ENCODE peak calls at places on chromosomes 16 and 17, in six cellular contexts. One of them, this sample, is unnamed.

GRCh38 chr17:57482657-57483056 is 226.3 kb downstream of the MSI2 start:
- DNase-seq in K562: no peak
- DNase-seq in suprapubic skin: no peak
- DNase-seq in esophagus muscularis mucosa: no peak
- DNase-seq in A549: no peak
- DNase-seq in stomach: no peak
- DNase-seq in this sample: no peak

GRCh38 chr17:49365667-49366066 is 3.6 kb upstream of the ZNF652 start:
- DNase-seq in K562: peak
- DNase-seq in suprapubic skin: no peak
- DNase-seq in esophagus muscularis mucosa: no peak
- DNase-seq in A549: peak
- DNase-seq in stomach: no peak
- DNase-seq in this sample: no peak

GRCh38 chr16:54430491-54431030 is 144.0 kb upstream of the IRX3 start:
- DNase-seq in K562: no peak
- DNase-seq in suprapubic skin: no peak
- DNase-seq in esophagus muscularis mucosa: no peak
- DNase-seq in A549: no peak
- DNase-seq in stomach: no peak
- DNase-seq in this sample: no peak

GRCh38 chr16:24499193-24499814 is 40.1 kb upstream of the RBBP6 start:
- DNase-seq in K562: peak
- DNase-seq in suprapubic skin: no peak
- DNase-seq in esophagus muscularis mucosa: no peak
- DNase-seq in A549: peak
- DNase-seq in stomach: no peak
- DNase-seq in this sample: no peak

GRCh38 chr16:54422569-54422978 is 136.0 kb upstream of the IRX3 start:
- DNase-seq in K562: no peak
- DNase-seq in suprapubic skin: no peak
- DNase-seq in esophagus muscularis mucosa: no peak
- DNase-seq in A549: no peak
- DNase-seq in stomach: no peak
- DNase-seq in this sample: no peak

GRCh38 chr17:40351185-40352043 is 13.1 kb downstream of the GJD3 start:
- DNase-seq in K562: no peak
- DNase-seq in suprapubic skin: no peak
- DNase-seq in esophagus muscularis mucosa: no peak
- DNase-seq in A549: no peak
- DNase-seq in stomach: no peak
- DNase-seq in this sample: no peak

GRCh38 chr17:27888945-27889344 is 4.2 kb downstream of the LYRM9 start:
- DNase-seq in K562: no peak
- DNase-seq in suprapubic skin: no peak
- DNase-seq in esophagus muscularis mucosa: no peak
- DNase-seq in A549: no peak
- DNase-seq in stomach: peak
- DNase-seq in this sample: no peak

GRCh38 chr17:59435238-59435637 is 103.8 kb downstream of the YPEL2 start:
- DNase-seq in K562: no peak
- DNase-seq in suprapubic skin: no peak
- DNase-seq in esophagus muscularis mucosa: no peak
- DNase-seq in A549: no peak
- DNase-seq in stomach: no peak
- DNase-seq in this sample: no peak

GRCh38 chr16:85416267-85417109 is 196.6 kb upstream of the GSE1 start:
- DNase-seq in K562: peak
- DNase-seq in suprapubic skin: peak
- DNase-seq in esophagus muscularis mucosa: no peak
- DNase-seq in A549: peak
- DNase-seq in stomach: peak
- DNase-seq in this sample: no peak

GRCh38 chr16:26186221-26186620 is 494.5 kb downstream of the HS3ST4 start:
- DNase-seq in K562: no peak
- DNase-seq in suprapubic skin: no peak
- DNase-seq in esophagus muscularis mucosa: no peak
- DNase-seq in A549: no peak
- DNase-seq in stomach: no peak
- DNase-seq in this sample: no peak

GRCh38 chr16:10428433-10429168 is 42.7 kb downstream of the ATF7IP2 start:
- DNase-seq in K562: no peak
- DNase-seq in suprapubic skin: no peak
- DNase-seq in esophagus muscularis mucosa: no peak
- DNase-seq in A549: no peak
- DNase-seq in stomach: no peak
- DNase-seq in this sample: no peak

GRCh38 chr17:12365805-12366204 is 299.9 kb upstream of the MYOCD start:
- DNase-seq in K562: no peak
- DNase-seq in suprapubic skin: no peak
- DNase-seq in esophagus muscularis mucosa: peak
- DNase-seq in A549: peak
- DNase-seq in stomach: no peak
- DNase-seq in this sample: no peak

GRCh38 chr17:32103476-32104113 is 38.7 kb upstream of the RHOT1 start:
- DNase-seq in K562: no peak
- DNase-seq in suprapubic skin: no peak
- DNase-seq in esophagus muscularis mucosa: no peak
- DNase-seq in A549: no peak
- DNase-seq in stomach: peak
- DNase-seq in this sample: no peak

GRCh38 chr17:48543854-48544355 is 1.0 kb downstream of the HOXB2 start:
- DNase-seq in K562: no peak
- DNase-seq in suprapubic skin: no peak
- DNase-seq in esophagus muscularis mucosa: no peak
- DNase-seq in A549: no peak
- DNase-seq in stomach: no peak
- DNase-seq in this sample: no peak

GRCh38 chr16:83138976-83139690 is 512.4 kb downstream of the CDH13 start:
- DNase-seq in K562: no peak
- DNase-seq in suprapubic skin: no peak
- DNase-seq in esophagus muscularis mucosa: no peak
- DNase-seq in A549: no peak
- DNase-seq in stomach: no peak
- DNase-seq in this sample: no peak

GRCh38 chr16:67278773-67279295 is 498 bp upstream of the PLEKHG4 start:
- DNase-seq in K562: peak
- DNase-seq in suprapubic skin: no peak
- DNase-seq in esophagus muscularis mucosa: no peak
- DNase-seq in A549: peak
- DNase-seq in stomach: no peak
- DNase-seq in this sample: no peak

GRCh38 chr16:17830651-17831050 is 359.9 kb upstream of the XYLT1 start:
- DNase-seq in K562: no peak
- DNase-seq in suprapubic skin: no peak
- DNase-seq in esophagus muscularis mucosa: no peak
- DNase-seq in A549: no peak
- DNase-seq in stomach: no peak
- DNase-seq in this sample: no peak

GRCh38 chr17:226108-226772 is 44.8 kb upstream of the DOC2B start:
- DNase-seq in K562: no peak
- DNase-seq in suprapubic skin: peak
- DNase-seq in esophagus muscularis mucosa: no peak
- DNase-seq in A549: no peak
- DNase-seq in stomach: no peak
- DNase-seq in this sample: no peak

GRCh38 chr16:12971216-12971615 is 69.8 kb downstream of the SHISA9 start:
- DNase-seq in K562: peak
- DNase-seq in suprapubic skin: no peak
- DNase-seq in esophagus muscularis mucosa: no peak
- DNase-seq in A549: peak
- DNase-seq in stomach: peak
- DNase-seq in this sample: no peak

GRCh38 chr17:51165680-51166197 is 472 bp upstream of the NME2 start:
- DNase-seq in K562: peak
- DNase-seq in suprapubic skin: peak
- DNase-seq in esophagus muscularis mucosa: no peak
- DNase-seq in A549: no peak
- DNase-seq in stomach: peak
- DNase-seq in this sample: no peak

GRCh38 chr16:14303654-14304394 is 232.7 kb downstream of the MRTFB start:
- DNase-seq in K562: peak
- DNase-seq in suprapubic skin: no peak
- DNase-seq in esophagus muscularis mucosa: no peak
- DNase-seq in A549: no peak
- DNase-seq in stomach: no peak
- DNase-seq in this sample: no peak

GRCh38 chr17:29073045-29073444 is 30.1 kb downstream of the PIPOX start:
- DNase-seq in K562: no peak
- DNase-seq in suprapubic skin: no peak
- DNase-seq in esophagus muscularis mucosa: no peak
- DNase-seq in A549: no peak
- DNase-seq in stomach: no peak
- DNase-seq in this sample: no peak

GRCh38 chr17:21705021-21705601 is 12.8 kb downstream of the KCNJ18 start:
- DNase-seq in K562: no peak
- DNase-seq in suprapubic skin: peak
- DNase-seq in esophagus muscularis mucosa: no peak
- DNase-seq in A549: no peak
- DNase-seq in stomach: no peak
- DNase-seq in this sample: no peak

GRCh38 chr16:46928811-46929210 is 44.6 kb downstream of the GPT2 start:
- DNase-seq in K562: no peak
- DNase-seq in suprapubic skin: no peak
- DNase-seq in esophagus muscularis mucosa: no peak
- DNase-seq in A549: no peak
- DNase-seq in stomach: no peak
- DNase-seq in this sample: no peak

GRCh38 chr17:74272731-74273201 is 1.3 kb upstream of the DNAI2 start:
- DNase-seq in K562: no peak
- DNase-seq in suprapubic skin: no peak
- DNase-seq in esophagus muscularis mucosa: no peak
- DNase-seq in A549: no peak
- DNase-seq in stomach: no peak
- DNase-seq in this sample: no peak

GRCh38 chr17:74276051-74276476 is 2.0 kb downstream of the DNAI2 start:
- DNase-seq in K562: no peak
- DNase-seq in suprapubic skin: no peak
- DNase-seq in esophagus muscularis mucosa: no peak
- DNase-seq in A549: no peak
- DNase-seq in stomach: no peak
- DNase-seq in this sample: peak

GRCh38 chr17:74274060-74274702 is at the start of gene DNAI2:
- DNase-seq in K562: no peak
- DNase-seq in suprapubic skin: no peak
- DNase-seq in esophagus muscularis mucosa: no peak
- DNase-seq in A549: no peak
- DNase-seq in stomach: no peak
- DNase-seq in this sample: no peak

GRCh38 chr17:74276561-74277009 is 2.6 kb downstream of the DNAI2 start:
- DNase-seq in K562: no peak
- DNase-seq in suprapubic skin: no peak
- DNase-seq in esophagus muscularis mucosa: no peak
- DNase-seq in A549: no peak
- DNase-seq in stomach: no peak
- DNase-seq in this sample: peak

DNA sequence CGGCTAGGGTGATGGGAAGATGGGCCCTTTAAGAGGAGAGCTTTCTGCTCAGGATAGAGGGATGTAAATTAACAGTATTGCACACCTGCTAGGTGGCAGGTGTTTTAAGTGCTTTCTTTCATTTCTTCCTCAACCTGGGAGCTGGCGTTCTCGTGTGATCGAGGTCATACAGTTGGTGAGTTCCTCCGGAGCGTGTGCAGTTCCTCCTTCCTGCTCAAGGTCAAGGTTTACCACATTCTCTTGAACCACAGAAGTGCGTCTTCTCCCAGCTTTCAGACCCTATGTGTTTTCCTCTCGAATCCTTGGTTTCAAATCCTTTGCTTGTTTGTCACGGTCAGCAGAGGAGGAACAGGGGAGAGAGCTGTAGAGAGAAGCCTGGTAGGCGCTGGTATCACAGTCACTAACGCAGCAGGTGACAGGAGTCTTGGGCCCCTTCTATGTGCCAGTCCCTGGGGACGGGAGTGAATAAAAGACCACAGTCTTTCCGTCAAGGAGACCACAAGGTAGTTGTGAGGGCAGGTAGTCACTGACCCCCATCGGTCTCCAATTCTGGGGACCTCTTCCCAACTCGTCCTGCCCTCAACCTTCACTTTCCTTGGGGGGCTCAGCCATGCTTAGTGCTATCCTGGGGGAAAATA is 788 bp downstream of the DNAI2 start:
- DNase-seq in K562: no peak
- DNase-seq in suprapubic skin: no peak
- DNase-seq in esophagus muscularis mucosa: no peak
- DNase-seq in A549: no peak
- DNase-seq in stomach: no peak
- DNase-seq in this sample: no peak
- H3K4me3 ChIP-seq in K562: no peak
- H3K4me3 ChIP-seq in suprapubic skin: no peak
- H3K4me3 ChIP-seq in esophagus muscularis mucosa: no peak
- H3K4me3 ChIP-seq in A549: no peak
- H3K4me3 ChIP-seq in stomach: no peak
- H3K4me3 ChIP-seq in this sample: no peak

GRCh38 chr17:72008236-72008874 is 112.5 kb upstream of the SOX9 start:
- DNase-seq in K562: no peak
- DNase-seq in suprapubic skin: no peak
- DNase-seq in esophagus muscularis mucosa: no peak
- DNase-seq in A549: no peak
- DNase-seq in stomach: no peak
- DNase-seq in this sample: no peak
- TF ChIP-seq EP300 in K562: no peak
- TF ChIP-seq EP300 in suprapubic skin: no peak
- TF ChIP-seq EP300 in esophagus muscularis mucosa: no peak
- TF ChIP-seq EP300 in A549: no peak
- TF ChIP-seq EP300 in stomach: no peak
- TF ChIP-seq EP300 in this sample: no peak

GRCh38 chr17:1485748-1486376 is 6.6 kb downstream of the MYO1C start:
- DNase-seq in K562: peak
- DNase-seq in suprapubic skin: peak
- DNase-seq in esophagus muscularis mucosa: no peak
- DNase-seq in A549: peak
- DNase-seq in stomach: peak
- DNase-seq in this sample: no peak
- H3K4me3 ChIP-seq in K562: peak
- H3K4me3 ChIP-seq in suprapubic skin: peak
- H3K4me3 ChIP-seq in esophagus muscularis mucosa: peak
- H3K4me3 ChIP-seq in A549: peak
- H3K4me3 ChIP-seq in stomach: peak
- H3K4me3 ChIP-seq in this sample: peak

GRCh38 chr17:79993390-79994221 is 42.1 kb downstream of the TBC1D16 start:
- DNase-seq in K562: no peak
- DNase-seq in suprapubic skin: peak
- DNase-seq in esophagus muscularis mucosa: no peak
- DNase-seq in A549: peak
- DNase-seq in stomach: peak
- DNase-seq in this sample: peak
- TF ChIP-seq EP300 in K562: no peak
- TF ChIP-seq EP300 in suprapubic skin: no peak
- TF ChIP-seq EP300 in esophagus muscularis mucosa: no peak
- TF ChIP-seq EP300 in A549: peak
- TF ChIP-seq EP300 in stomach: no peak
- TF ChIP-seq EP300 in this sample: no peak

GRCh38 chr16:15434425-15435215 is at the start of gene BMERB1:
- DNase-seq in K562: no peak
- DNase-seq in suprapubic skin: peak
- DNase-seq in esophagus muscularis mucosa: no peak
- DNase-seq in A549: peak
- DNase-seq in stomach: peak
- DNase-seq in this sample: peak
- H3K4me3 ChIP-seq in K562: no peak
- H3K4me3 ChIP-seq in suprapubic skin: peak
- H3K4me3 ChIP-seq in esophagus muscularis mucosa: peak
- H3K4me3 ChIP-seq in A549: peak
- H3K4me3 ChIP-seq in stomach: peak
- H3K4me3 ChIP-seq in this sample: peak

This sample was measured in tibial nerve.